ENCODE peak calls at places on chromosomes 6 and 20, in four cellular contexts. One of them, this sample, is unnamed.

GRCh38 chr6:27188206-27188884 is 59.2 kb upstream of the PRSS16 start:
- DNase-seq in GM12878: peak
- DNase-seq in K562: peak
- DNase-seq in HepG2: peak
- DNase-seq in this sample: peak

GRCh38 chr6:112780498-112781096 is 433.5 kb downstream of the RFPL4B start:
- DNase-seq in K562: peak
- DNase-seq in GM12878: peak
- DNase-seq in HepG2: peak
- DNase-seq in this sample: peak

GRCh38 chr6:53532942-53533341 is 12.0 kb downstream of the GCLC start:
- DNase-seq in GM12878: no peak
- DNase-seq in K562: no peak
- DNase-seq in HepG2: no peak
- DNase-seq in this sample: no peak

GRCh38 chr6:16206595-16207037 is 31.8 kb upstream of the GMPR start:
- DNase-seq in GM12878: no peak
- DNase-seq in K562: peak
- DNase-seq in HepG2: peak
- DNase-seq in this sample: peak

GRCh38 chr6:108760158-108761050 is 87.8 kb upstream of the ARMC2 start:
- DNase-seq in K562: no peak
- DNase-seq in GM12878: no peak
- DNase-seq in HepG2: no peak
- DNase-seq in this sample: no peak

GRCh38 chr20:31720486-31721407 is 1.9 kb downstream of the BCL2L1 start:
- DNase-seq in HepG2: peak
- DNase-seq in K562: peak
- DNase-seq in GM12878: no peak
- DNase-seq in this sample: peak

GRCh38 chr6:40855481-40855880 is 183.5 kb downstream of the UNC5CL start:
- DNase-seq in HepG2: no peak
- DNase-seq in K562: no peak
- DNase-seq in GM12878: no peak
- DNase-seq in this sample: no peak

GRCh38 chr6:132020138-132020551 is 69.0 kb upstream of the CCN2 start:
- DNase-seq in HepG2: no peak
- DNase-seq in GM12878: no peak
- DNase-seq in K562: no peak
- DNase-seq in this sample: no peak

GRCh38 chr6:136063095-136063494 is 187.0 kb downstream of the MTFR2 start:
- DNase-seq in GM12878: no peak
- DNase-seq in K562: no peak
- DNase-seq in HepG2: no peak
- DNase-seq in this sample: no peak

GRCh38 chr20:62805711-62806382 is 1.2 kb downstream of the OGFR start:
- DNase-seq in K562: no peak
- DNase-seq in HepG2: peak
- DNase-seq in GM12878: no peak
- DNase-seq in this sample: no peak

GRCh38 chr6:69980624-69981023 is 114.3 kb downstream of the COL19A1 start:
- DNase-seq in GM12878: no peak
- DNase-seq in HepG2: no peak
- DNase-seq in K562: no peak
- DNase-seq in this sample: no peak

GRCh38 chr6:130848945-130849344 is 21.7 kb downstream of the SMLR1 start:
- DNase-seq in GM12878: no peak
- DNase-seq in K562: peak
- DNase-seq in HepG2: no peak
- DNase-seq in this sample: peak

GRCh38 chr20:53681352-53682212 is 87.9 kb upstream of the ZNF217 start:
- DNase-seq in K562: no peak
- DNase-seq in GM12878: no peak
- DNase-seq in HepG2: peak
- DNase-seq in this sample: no peak

GRCh38 chr6:159505140-159505922 is 187.7 kb downstream of the SOD2 start:
- DNase-seq in GM12878: no peak
- DNase-seq in HepG2: no peak
- DNase-seq in K562: no peak
- DNase-seq in this sample: no peak

GRCh38 chr6:163670283-163670682 is 255.8 kb downstream of the QKI start:
- DNase-seq in HepG2: no peak
- DNase-seq in K562: no peak
- DNase-seq in GM12878: no peak
- DNase-seq in this sample: no peak

GRCh38 chr6:12327391-12327790 is 37.2 kb downstream of the EDN1 start:
- DNase-seq in HepG2: no peak
- DNase-seq in K562: no peak
- DNase-seq in GM12878: no peak
- DNase-seq in this sample: peak

GRCh38 chr20:13922241-13922640 is 68.2 kb downstream of the SEL1L2 start:
- DNase-seq in HepG2: no peak
- DNase-seq in K562: no peak
- DNase-seq in GM12878: no peak
- DNase-seq in this sample: no peak

GRCh38 chr6:101445527-101445926 is 52.0 kb downstream of the GRIK2 start:
- DNase-seq in K562: no peak
- DNase-seq in HepG2: peak
- DNase-seq in GM12878: no peak
- DNase-seq in this sample: no peak

GRCh38 chr20:63058696-63059335 is 52.1 kb upstream of the BHLHE23 start:
- DNase-seq in GM12878: no peak
- DNase-seq in HepG2: no peak
- DNase-seq in K562: no peak
- DNase-seq in this sample: no peak

GRCh38 chr6:49384913-49385312 is 78.1 kb downstream of the MMUT start:
- DNase-seq in K562: no peak
- DNase-seq in GM12878: no peak
- DNase-seq in HepG2: no peak
- DNase-seq in this sample: no peak

GRCh38 chr6:42010185-42010872 is 40.0 kb upstream of the TAF8 start:
- DNase-seq in HepG2: no peak
- DNase-seq in K562: peak
- DNase-seq in GM12878: no peak
- DNase-seq in this sample: peak

GRCh38 chr6:168741305-168741704 is 300.3 kb downstream of the SMOC2 start:
- DNase-seq in GM12878: no peak
- DNase-seq in HepG2: no peak
- DNase-seq in K562: no peak
- DNase-seq in this sample: no peak

GRCh38 chr6:21151178-21151956 is 442.2 kb upstream of the SOX4 start:
- DNase-seq in K562: no peak
- DNase-seq in GM12878: no peak
- DNase-seq in HepG2: peak
- DNase-seq in this sample: no peak

GRCh38 chr20:11902264-11902663 is 15.4 kb upstream of the BTBD3 start:
- DNase-seq in K562: no peak
- DNase-seq in HepG2: no peak
- DNase-seq in GM12878: no peak
- DNase-seq in this sample: no peak

GRCh38 chr6:78844899-78845298 is 22.5 kb upstream of the IRAK1BP1 start:
- DNase-seq in HepG2: no peak
- DNase-seq in GM12878: no peak
- DNase-seq in K562: no peak
- DNase-seq in this sample: no peak

GRCh38 chr20:58558483-58559367 is 43.5 kb upstream of the APCDD1L start:
- DNase-seq in K562: peak
- DNase-seq in GM12878: no peak
- DNase-seq in HepG2: no peak
- DNase-seq in this sample: peak

GRCh38 chr6:169289671-169290408 is 36.2 kb upstream of the THBS2 start:
- DNase-seq in K562: no peak
- DNase-seq in HepG2: no peak
- DNase-seq in GM12878: no peak
- DNase-seq in this sample: no peak

GRCh38 chr6:159981171-159981571 is 12.3 kb downstream of the IGF2R start:
- DNase-seq in GM12878: no peak
- DNase-seq in HepG2: no peak
- DNase-seq in K562: no peak
- DNase-seq in this sample: no peak

GRCh38 chr6:43774776-43775583 is 5.0 kb downstream of the VEGFA start:
- DNase-seq in HepG2: peak
- DNase-seq in K562: peak
- DNase-seq in GM12878: no peak
- DNase-seq in this sample: peak

GRCh38 chr20:36465109-36466080 is 75.9 kb upstream of the MYL9 start:
- DNase-seq in GM12878: no peak
- DNase-seq in HepG2: peak
- DNase-seq in K562: peak
- DNase-seq in this sample: peak

GRCh38 chr6:144582939-144583613 is 297.9 kb downstream of the UTRN start:
- DNase-seq in K562: peak
- DNase-seq in HepG2: no peak
- DNase-seq in GM12878: peak
- DNase-seq in this sample: peak

GRCh38 chr20:18401305-18401704 is 65.5 kb downstream of the DZANK1 start:
- DNase-seq in GM12878: no peak
- DNase-seq in HepG2: no peak
- DNase-seq in K562: no peak
- DNase-seq in this sample: no peak

GRCh38 chr6:161327360-161327953 is 53.6 kb upstream of the AGPAT4 start:
- DNase-seq in K562: no peak
- DNase-seq in HepG2: no peak
- DNase-seq in GM12878: no peak
- DNase-seq in this sample: peak

GRCh38 chr6:107217248-107217647 is 101.9 kb upstream of the BEND3 start:
- DNase-seq in HepG2: no peak
- DNase-seq in GM12878: no peak
- DNase-seq in K562: no peak
- DNase-seq in this sample: no peak

GRCh38 chr20:10374036-10374435 is 60.0 kb downstream of the MKKS start:
- DNase-seq in GM12878: no peak
- DNase-seq in HepG2: no peak
- DNase-seq in K562: no peak
- DNase-seq in this sample: no peak
- TF ChIP-seq JUNB in GM12878: no peak
- TF ChIP-seq JUNB in HepG2: no peak
- TF ChIP-seq JUNB in K562: no peak
- TF ChIP-seq JUNB in this sample: no peak

GRCh38 chr20:55166063-55166462 is 690.7 kb downstream of the DOK5 start:
- DNase-seq in K562: no peak
- DNase-seq in HepG2: no peak
- DNase-seq in GM12878: no peak
- DNase-seq in this sample: no peak
- H3K4me2 ChIP-seq in K562: no peak
- H3K4me2 ChIP-seq in HepG2: no peak
- H3K4me2 ChIP-seq in GM12878: no peak
- H3K4me2 ChIP-seq in this sample: no peak

GRCh38 chr6:7173843-7174503 is 66.2 kb downstream of the RREB1 start:
- DNase-seq in GM12878: no peak
- DNase-seq in K562: peak
- DNase-seq in HepG2: no peak
- DNase-seq in this sample: peak

GRCh38 chr6:7178280-7178679 is 70.5 kb downstream of the RREB1 start:
- DNase-seq in K562: no peak
- DNase-seq in GM12878: no peak
- DNase-seq in HepG2: no peak
- DNase-seq in this sample: no peak

GRCh38 chr6:7175463-7175862 is 67.7 kb downstream of the RREB1 start:
- DNase-seq in K562: no peak
- DNase-seq in GM12878: no peak
- DNase-seq in HepG2: no peak
- DNase-seq in this sample: peak

GRCh38 chr6:7172605-7173185 is 64.9 kb downstream of the RREB1 start:
- DNase-seq in HepG2: no peak
- DNase-seq in K562: no peak
- DNase-seq in GM12878: no peak
- DNase-seq in this sample: no peak

DNA sequence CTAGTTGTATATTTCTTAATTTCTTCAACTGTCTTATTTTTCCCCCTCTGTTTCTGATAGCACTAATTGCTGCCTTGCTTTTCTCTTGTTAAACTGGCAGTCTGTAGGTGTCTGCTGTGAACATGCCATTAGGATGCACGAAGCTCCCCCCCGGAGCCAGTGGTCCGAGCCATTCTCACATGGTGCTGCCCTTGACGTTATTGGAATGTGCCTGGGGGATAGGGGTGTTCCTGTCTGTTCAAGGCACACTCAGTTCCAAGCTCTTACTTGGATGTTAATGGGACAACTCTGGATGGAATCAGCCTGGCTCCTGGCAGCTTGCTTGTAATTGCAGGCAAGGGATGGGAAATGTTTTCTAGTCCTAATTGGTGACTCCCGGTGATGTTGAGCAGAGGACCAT is 68.4 kb downstream of the RREB1 start:
- DNase-seq in HepG2: no peak
- DNase-seq in K562: no peak
- DNase-seq in GM12878: no peak
- DNase-seq in this sample: peak
- TF ChIP-seq POLR2AphosphoS5 in HepG2: no peak
- TF ChIP-seq POLR2AphosphoS5 in K562: no peak
- TF ChIP-seq POLR2AphosphoS5 in GM12878: no peak
- TF ChIP-seq POLR2AphosphoS5 in this sample: no peak

GRCh38 chr6:137264308-137265075 is 45.3 kb upstream of the IFNGR1 start:
- DNase-seq in GM12878: no peak
- DNase-seq in K562: no peak
- DNase-seq in HepG2: no peak
- DNase-seq in this sample: no peak
- TF ChIP-seq JUNB in GM12878: no peak
- TF ChIP-seq JUNB in K562: no peak
- TF ChIP-seq JUNB in HepG2: no peak
- TF ChIP-seq JUNB in this sample: no peak

GRCh38 chr6:142913036-142913510 is 31.9 kb downstream of the HIVEP2 start:
- DNase-seq in HepG2: no peak
- DNase-seq in K562: no peak
- DNase-seq in GM12878: peak
- DNase-seq in this sample: no peak
- H3K4me2 ChIP-seq in HepG2: no peak
- H3K4me2 ChIP-seq in K562: no peak
- H3K4me2 ChIP-seq in GM12878: peak
- H3K4me2 ChIP-seq in this sample: no peak

This sample was measured in GM23338.